ENCODE peak calls at places on chromosome 17, in eight cellular contexts. V is neuronal stem cell, P is right lobe of liver, X is tibial artery, U is NT2/D1, O is A673, Y is heart right ventricle, R is right cardiac atrium. W is an unnamed sample.
A peak's percentile ranks its signal among the peaks of the same experiment; 100 is the strongest.

GRCh38 chr17:60641810-60642220 is 35.8 kb upstream of the BCAS3 start:
- DNase-seq in V (peak; percentile 20), P (no peak), X (peak; percentile 74), U (peak; percentile 38), O (peak; percentile 90), Y (no peak), R (no peak), W (no peak)

GRCh38 chr17:19004601-19005441 is at the start of gene FAM83G:
- DNase-seq in V (no peak), P (peak; percentile 84), X (peak; percentile 92), U (peak; percentile 27), O (peak; percentile 67), Y (peak; percentile 58), R (peak; percentile 88), W (peak; percentile 93)

GRCh38 chr17:42526031-42526444 is 10.0 kb upstream of the NAGLU start:
- DNase-seq in V (no peak), P (peak; percentile 50), X (peak; percentile 84), U (no peak), O (no peak), Y (no peak), R (peak; percentile 74), W (peak; percentile 69)

GRCh38 chr17:20210180-20210579 is 201.0 kb downstream of the SPECC1 start:
- DNase-seq in V (no peak), P (no peak), X (no peak), U (no peak), O (no peak), Y (no peak), R (no peak), W (no peak)

GRCh38 chr17:44159519-44160210 is 10.8 kb upstream of the ASB16 start:
- DNase-seq in V (no peak), P (no peak), X (no peak), U (no peak), O (no peak), Y (no peak), R (no peak), W (no peak)

GRCh38 chr17:41873559-41874292 is 8.5 kb upstream of the KLHL11 start:
- DNase-seq in V (no peak), P (peak; percentile 77), X (no peak), U (no peak), O (no peak), Y (no peak), R (no peak), W (no peak)

GRCh38 chr17:65987988-65988387 is 203.9 kb downstream of the CEP112 start:
- DNase-seq in V (no peak), P (no peak), X (no peak), U (peak; percentile 33), O (peak; percentile 49), Y (no peak), R (no peak), W (no peak)

GRCh38 chr17:76063880-76064546 is 8.3 kb downstream of the SRP68 start:
- DNase-seq in V (no peak), P (no peak), X (no peak), U (no peak), O (peak; percentile 48), Y (no peak), R (no peak), W (no peak)

GRCh38 chr17:59330314-59330942 is 1.0 kb upstream of the YPEL2 start:
- DNase-seq in V (peak; percentile 37), P (peak; percentile 88), X (peak; percentile 74), U (no peak), O (no peak), Y (peak; percentile 23), R (peak; percentile 68), W (peak; percentile 75)

GRCh38 chr17:21288581-21289017 is 4.1 kb downstream of the MAP2K3 start:
- DNase-seq in V (no peak), P (no peak), X (no peak), U (no peak), O (no peak), Y (no peak), R (no peak), W (no peak)

GRCh38 chr17:81500026-81500425 is 12.6 kb downstream of the ACTG1 start:
- DNase-seq in V (no peak), P (no peak), X (no peak), U (no peak), O (no peak), Y (no peak), R (no peak), W (no peak)

GRCh38 chr17:51118330-51119195 is 2.1 kb downstream of the SPAG9 start:
- DNase-seq in V (no peak), P (peak; percentile 89), X (peak; percentile 53), U (no peak), O (no peak), Y (no peak), R (peak; percentile 43), W (no peak)

GRCh38 chr17:66381701-66382362 is 79.4 kb downstream of the PRKCA start:
- DNase-seq in V (no peak), P (no peak), X (no peak), U (no peak), O (no peak), Y (no peak), R (no peak), W (no peak)

GRCh38 chr17:60481604-60482003 is 44.4 kb downstream of the APPBP2 start:
- DNase-seq in V (no peak), P (no peak), X (no peak), U (no peak), O (no peak), Y (no peak), R (no peak), W (no peak)

GRCh38 chr17:50841949-50842354 is 6.6 kb downstream of the WFIKKN2 start:
- DNase-seq in V (peak; percentile 72), P (peak; percentile 76), X (peak; percentile 76), U (peak; percentile 54), O (peak; percentile 81), Y (peak; percentile 70), R (peak; percentile 84), W (no peak)

GRCh38 chr17:82551779-82552457 is 32.4 kb downstream of the FOXK2 start:
- DNase-seq in V (no peak), P (peak; percentile 76), X (peak; percentile 92), U (no peak), O (peak; percentile 61), Y (peak; percentile 65), R (peak; percentile 90), W (peak; percentile 93)

GRCh38 chr17:33366998-33367397 is 73.9 kb upstream of the ASIC2 start:
- DNase-seq in V (no peak), P (no peak), X (no peak), U (no peak), O (no peak), Y (no peak), R (no peak), W (no peak)

GRCh38 chr17:2595736-2596135 is 2.3 kb downstream of the PAFAH1B1 start:
- DNase-seq in V (no peak), P (no peak), X (no peak), U (no peak), O (no peak), Y (no peak), R (no peak), W (no peak)

GRCh38 chr17:69314246-69315030 is 12.5 kb downstream of the ABCA5 start:
- DNase-seq in V (peak; percentile 30), P (no peak), X (no peak), U (no peak), O (no peak), Y (no peak), R (no peak), W (no peak)

GRCh38 chr17:45115871-45116270 is 16.4 kb downstream of the PLCD3 start:
- DNase-seq in V (no peak), P (no peak), X (no peak), U (no peak), O (no peak), Y (no peak), R (no peak), W (no peak)

GRCh38 chr17:51439395-51440229 is 179.3 kb downstream of the UTP18 start:
- DNase-seq in V (no peak), P (peak; percentile 83), X (no peak), U (no peak), O (peak; percentile 31), Y (no peak), R (peak; percentile 68), W (no peak)

GRCh38 chr17:37791434-37791833 is 46.6 kb upstream of the HNF1B start:
- DNase-seq in V (no peak), P (no peak), X (no peak), U (no peak), O (peak; percentile 27), Y (no peak), R (no peak), W (no peak)

GRCh38 chr17:39110435-39111136 is 40.9 kb downstream of the PLXDC1 start:
- DNase-seq in V (no peak), P (peak; percentile 93), X (no peak), U (no peak), O (no peak), Y (no peak), R (no peak), W (no peak)

DNA sequence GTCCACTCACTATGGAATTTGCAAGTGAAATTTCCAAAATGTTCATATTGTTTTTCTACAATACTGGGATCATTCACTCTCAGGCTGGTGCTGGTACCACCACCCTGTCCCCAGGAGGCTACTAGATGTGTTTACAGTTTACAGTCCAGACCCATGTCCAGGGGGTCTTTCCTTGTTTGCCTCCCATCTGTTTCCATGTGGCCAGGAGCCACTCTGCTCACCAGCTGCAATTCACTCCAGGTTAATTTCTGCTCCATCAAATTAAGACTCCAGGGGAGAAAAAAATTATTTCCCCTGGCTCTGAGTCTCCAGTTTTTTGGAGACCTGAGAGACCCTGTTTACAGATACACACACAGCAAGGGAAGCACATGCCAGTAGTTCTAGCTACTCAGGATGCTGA is 12.5 kb upstream of the SRSF1 start:
- DNase-seq in V (no peak), P (no peak), X (no peak), U (no peak), O (no peak), Y (no peak), R (no peak), W (no peak)
- H3K4me1 ChIP-seq in V (no peaks in the 10 kb centered on the region), P (no peaks in the 10 kb centered on the region), X (no peaks in the 10 kb centered on the region), U (no peaks in the 10 kb centered on the region), O (peaks cover 3% of the 10 kb centered on the region), Y (no peaks in the 10 kb centered on the region), R (no peaks in the 10 kb centered on the region), W (no peaks in the 10 kb centered on the region)

GRCh38 chr17:902463-902862 is 77.1 kb downstream of the NXN start:
- DNase-seq in V (no peak), P (no peak), X (no peak), U (no peak), O (no peak), Y (no peak), R (no peak), W (no peak)
- H3K4me1 ChIP-seq in V (no peaks in the 10 kb centered on the region), P (no peaks in the 10 kb centered on the region), X (peaks cover 23% of the 10 kb centered on the region), U (peaks cover 6% of the 10 kb centered on the region), O (no peaks in the 10 kb centered on the region), Y (peaks cover 33% of the 10 kb centered on the region), R (peaks cover 4% of the 10 kb centered on the region), W (peaks cover 36% of the 10 kb centered on the region)

DNA sequence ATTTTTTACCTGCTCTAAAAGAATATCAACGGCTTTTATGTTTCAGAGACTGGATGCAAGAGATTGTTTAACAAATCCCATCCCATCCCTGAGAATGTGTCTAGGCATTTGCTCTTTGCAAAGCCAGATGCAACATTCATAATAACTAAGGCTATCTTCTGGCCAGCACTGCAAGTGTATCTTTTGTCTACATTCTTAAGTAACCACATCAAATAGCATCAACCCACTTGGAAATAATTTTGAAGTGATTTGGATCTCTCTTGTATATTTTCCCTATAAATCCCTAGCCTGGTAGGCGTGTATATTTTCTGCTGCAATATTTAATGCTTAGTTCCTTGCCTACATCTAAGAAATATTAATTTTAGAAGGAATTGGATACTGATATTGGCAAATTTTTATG is 64.3 kb downstream of the PIGL start:
- DNase-seq in V (no peak), P (no peak), X (no peak), U (no peak), O (no peak), Y (no peak), R (no peak), W (no peak)
- H3K4me1 ChIP-seq in V (peaks cover 5% of the 10 kb centered on the region), P (no peaks in the 10 kb centered on the region), X (peaks cover 11% of the 10 kb centered on the region), U (no peaks in the 10 kb centered on the region), O (peaks cover 8% of the 10 kb centered on the region), Y (peaks cover 12% of the 10 kb centered on the region), R (peaks cover 3% of the 10 kb centered on the region), W (peaks cover 31% of the 10 kb centered on the region)

GRCh38 chr17:31696703-31697325 is 162.2 kb downstream of the COPRS start:
- DNase-seq in V (no peak), P (no peak), X (no peak), U (no peak), O (no peak), Y (no peak), R (no peak), W (no peak)
- H3K4me1 ChIP-seq in V (no peaks in the 10 kb centered on the region), P (no peaks in the 10 kb centered on the region), X (peaks cover 51% of the 10 kb centered on the region), U (peaks cover 6% of the 10 kb centered on the region), O (no peaks in the 10 kb centered on the region), Y (peaks cover 52% of the 10 kb centered on the region), R (peaks cover 8% of the 10 kb centered on the region), W (no peaks in the 10 kb centered on the region)

W was measured in spleen.